ENCODE peak calls at places on chromosomes 16 and 17, in ten cellular contexts. J, K, H, P, L, B, U, C, R and A are unnamed samples.

GRCh38 chr17:82860606-82861392 is 21.0 kb upstream of the ZNF750 start:
- DNase-seq in P (no peak), C (no peak), J (no peak), L (no peak), U (no peak), K (no peak), R (no peak), H (peak; percentile 80), B (no peak), A (no peak)

GRCh38 chr16:4550587-4550986 is 5.6 kb upstream of the C16orf96 start:
- DNase-seq in R (no peak), L (peak; percentile 7), H (no peak), P (no peak), U (no peak), B (no peak), J (no peak), K (no peak), C (no peak), A (no peak)

GRCh38 chr17:10018461-10018891 is 113.4 kb upstream of the RCVRN start:
- DNase-seq in B (no peak), H (no peak), P (no peak), L (no peak), U (no peak), C (no peak), J (no peak), K (no peak), R (peak; percentile 92), A (no peak)

GRCh38 chr16:19179890-19180490 is 11.9 kb downstream of the SYT17 start:
- DNase-seq in U (no peak), P (peak; percentile 68), H (no peak), L (peak; percentile 53), B (no peak), J (no peak), K (peak; percentile 4), C (peak; percentile 52), R (peak; percentile 94), A (peak; percentile 16)

GRCh38 chr16:27724491-27724878 is 174.5 kb downstream of the KATNIP start:
- DNase-seq in R (no peak), H (peak; percentile 38), C (no peak), L (no peak), J (no peak), U (no peak), B (no peak), K (no peak), P (no peak), A (no peak)

GRCh38 chr17:77451894-77452852 is 311.4 kb downstream of the SEC14L1 start:
- DNase-seq in C (peak; percentile 58), K (no peak), L (peak; percentile 84), J (no peak), U (no peak), B (no peak), R (peak; percentile 39), P (peak; percentile 95), H (no peak), A (no peak)

GRCh38 chr17:301681-302299 is 50.8 kb downstream of the RPH3AL start:
- DNase-seq in K (no peak), B (no peak), H (peak; percentile 79), C (peak; percentile 19), J (no peak), L (no peak), R (peak; percentile 60), P (no peak), U (no peak), A (no peak)

GRCh38 chr17:55263565-55264272 is 1.0 kb upstream of the HLF start:
- DNase-seq in U (no peak), C (no peak), H (no peak), B (no peak), P (no peak), K (peak; percentile 12), J (no peak), R (no peak), L (no peak), A (no peak)

GRCh38 chr16:745739-746138 is 4.9 kb upstream of the CIAO3 start:
- DNase-seq in B (no peak), H (no peak), K (no peak), J (no peak), L (peak; percentile 38), R (no peak), P (peak; percentile 84), U (no peak), C (no peak), A (no peak)

GRCh38 chr16:80004113-80004512 is 403.6 kb upstream of the MAF start:
- DNase-seq in R (no peak), B (no peak), J (no peak), H (no peak), U (no peak), P (no peak), L (no peak), K (no peak), C (no peak), A (no peak)

GRCh38 chr16:10729649-10730048 is 14.0 kb upstream of the NUBP1 start:
- DNase-seq in R (no peak), B (no peak), P (peak; percentile 46), H (no peak), J (peak; percentile 21), L (peak; percentile 83), K (no peak), C (peak; percentile 36), U (no peak), A (no peak)

GRCh38 chr17:45284176-45285140 is 22.6 kb upstream of the SPATA32 start:
- DNase-seq in R (peak; percentile 51), L (no peak), B (peak; percentile 32), U (no peak), J (no peak), H (peak; percentile 54), C (no peak), P (no peak), K (no peak), A (no peak)

GRCh38 chr16:15576960-15577958 is 65.7 kb downstream of the MARF1 start:
- DNase-seq in K (no peak), B (no peak), H (no peak), R (no peak), U (no peak), J (no peak), C (no peak), P (no peak), L (no peak), A (no peak)

GRCh38 chr17:76078859-76079576 is at the start of gene ZACN:
- DNase-seq in H (peak; percentile 71), J (no peak), R (no peak), C (no peak), B (no peak), K (no peak), U (no peak), P (no peak), L (no peak), A (no peak)

GRCh38 chr17:57929392-57929791 is 25.8 kb downstream of the CUEDC1 start:
- DNase-seq in B (no peak), C (no peak), U (no peak), J (no peak), P (no peak), K (no peak), H (no peak), L (no peak), R (no peak), A (no peak)

GRCh38 chr16:20166531-20167235 is 93.0 kb upstream of the GPR139 start:
- DNase-seq in R (no peak), L (peak; percentile 46), H (no peak), C (no peak), P (peak; percentile 68), J (no peak), K (no peak), U (no peak), B (no peak), A (no peak)

GRCh38 chr17:61670691-61671090 is 79.7 kb upstream of the NACA2 start:
- DNase-seq in H (no peak), P (no peak), L (no peak), R (no peak), U (no peak), K (no peak), C (no peak), J (no peak), B (no peak), A (no peak)

GRCh38 chr16:89860747-89861304 is 12.6 kb upstream of the TCF25 start:
- DNase-seq in C (peak; percentile 59), H (peak; percentile 88), U (no peak), P (peak; percentile 83), L (peak; percentile 62), B (peak; percentile 66), K (peak; percentile 71), R (peak; percentile 68), J (no peak), A (no peak)